ENCODE peak calls at places on chromosome 1, in six cellular contexts. H, Q, K, Z, W and Y are unnamed samples.

GRCh38 chr1:94783342-94784264 is 36.6 kb upstream of the SLC44A3 start:
- DNase-seq in H (no peak), Q (peak), K (peak), Z (no peak), W (no peak), Y (no peak)

GRCh38 chr1:27444632-27445031 is 45.3 kb downstream of the WASF2 start:
- DNase-seq in H (no peak), Q (no peak), K (no peak), Z (no peak), W (no peak), Y (no peak)

GRCh38 chr1:37267111-37267835 is 207.1 kb upstream of the ZC3H12A start:
- DNase-seq in H (no peak), Q (no peak), K (no peak), Z (no peak), W (no peak), Y (no peak)

GRCh38 chr1:116472431-116472961 is 98.3 kb downstream of the CD58 start:
- DNase-seq in H (no peak), Q (no peak), K (no peak), Z (no peak), W (no peak), Y (no peak)

GRCh38 chr1:113675299-113675698 is 84.0 kb downstream of the PHTF1 start:
- DNase-seq in H (no peak), Q (no peak), K (no peak), Z (no peak), W (no peak), Y (no peak)

GRCh38 chr1:92366045-92366405 is 67.2 kb downstream of the RPAP2 start:
- DNase-seq in H (no peak), Q (no peak), K (no peak), Z (no peak), W (no peak), Y (no peak)

GRCh38 chr1:240474133-240474614 is 137.8 kb downstream of the GREM2 start:
- DNase-seq in H (no peak), Q (no peak), K (no peak), Z (no peak), W (no peak), Y (no peak)

GRCh38 chr1:85581802-85582686 is 1.5 kb downstream of the CCN1 start:
- DNase-seq in H (no peak), Q (no peak), K (no peak), Z (no peak), W (peak), Y (no peak)

GRCh38 chr1:6207921-6208320 is 2.0 kb downstream of the RNF207 start:
- DNase-seq in H (no peak), Q (no peak), K (no peak), Z (no peak), W (no peak), Y (no peak)